ENCODE peak calls at places on chromosomes 16 and 17, in nine cellular contexts. G is colonic mucosa, P is H9, V is GM23248, J is fibroblast of lung, D is neural progenitor cell, K is IMR-90, X is PC-3, Y is K562. Z is an unnamed sample. For H3K9me3 and H3K27me3, the result is how much of the 10 kb centered on the place peaks cover.

GRCh38 chr17:46732754-46733398 is 85.6 kb downstream of the WNT3 start:
- DNase-seq in J (no peak), X (no peak), D (peak), G (no peak), P (peak), K (no peak), V (no peak), Y (no peak), Z (peak)

GRCh38 chr16:88461291-88462269 is 8.5 kb downstream of the ZFPM1 start:
- DNase-seq in G (no peak), J (peak), X (no peak), V (no peak), K (no peak), P (peak), Y (peak), D (peak), Z (peak)

GRCh38 chr17:56699186-56699895 is 105.8 kb downstream of the NOG start:
- DNase-seq in X (peak), J (peak), P (peak), V (peak), G (peak), Y (no peak), K (peak), D (peak), Z (peak)

GRCh38 chr17:57868775-57869598 is 19.1 kb upstream of the MRPS23 start:
- DNase-seq in P (peak), D (no peak), X (no peak), K (no peak), V (no peak), G (no peak), J (no peak), Y (no peak), Z (no peak)

GRCh38 chr17:19937522-19937921 is 40.1 kb downstream of the AKAP10 start:
- DNase-seq in Y (no peak), V (no peak), X (peak), K (peak), D (no peak), J (no peak), G (no peak), P (no peak), Z (no peak)

GRCh38 chr17:19002805-19003542 is 1.6 kb downstream of the FAM83G start:
- DNase-seq in Y (no peak), G (no peak), X (no peak), D (peak), P (no peak), K (peak), J (peak), V (peak), Z (no peak)

GRCh38 chr17:45950888-45951287 is 48.2 kb upstream of the STH start:
- DNase-seq in P (no peak), X (no peak), V (no peak), J (no peak), D (no peak), K (no peak), Y (no peak), G (no peak), Z (no peak)

GRCh38 chr16:77812856-77813523 is 24.6 kb downstream of the VAT1L start:
- DNase-seq in X (no peak), Y (no peak), P (no peak), V (peak), K (peak), D (no peak), J (peak), G (no peak), Z (no peak)

GRCh38 chr16:49786926-49787557 is 68.9 kb downstream of the ZNF423 start:
- DNase-seq in P (no peak), K (no peak), Y (no peak), X (no peak), J (no peak), D (no peak), G (no peak), V (no peak), Z (no peak)

GRCh38 chr16:75647138-75647491 is 350 bp downstream of the KARS1 start:
- DNase-seq in Y (no peak), X (no peak), J (no peak), K (no peak), P (no peak), G (no peak), V (no peak), D (no peak), Z (no peak)

GRCh38 chr17:27567563-27567859 is 63.5 kb upstream of the LGALS9 start:
- DNase-seq in J (no peak), K (no peak), V (no peak), P (no peak), Y (no peak), X (no peak), G (no peak), D (no peak), Z (no peak)

GRCh38 chr16:13510425-13511151 is 409.4 kb upstream of the ERCC4 start:
- DNase-seq in V (no peak), G (no peak), P (no peak), D (peak), K (no peak), Y (peak), J (no peak), X (peak), Z (no peak)

GRCh38 chr17:16212793-16213192 is 2.5 kb downstream of the NCOR1 start:
- DNase-seq in P (no peak), J (no peak), Y (no peak), D (no peak), G (peak), X (no peak), V (no peak), K (no peak), Z (no peak)

GRCh38 chr16:74691093-74691855 is 9.4 kb downstream of the MLKL start:
- DNase-seq in K (peak), G (no peak), Y (no peak), V (peak), J (no peak), X (no peak), D (no peak), P (no peak), Z (no peak)

GRCh38 chr17:50560931-50561750 is 626 bp downstream of the CACNA1G start:
- DNase-seq in P (peak), D (peak), Y (peak), K (no peak), J (no peak), G (no peak), X (no peak), V (peak), Z (peak)

GRCh38 chr16:12874135-12874534 is 27.3 kb upstream of the SHISA9 start:
- DNase-seq in Y (no peak), V (peak), D (no peak), G (no peak), X (peak), J (peak), K (peak), P (no peak), Z (no peak)

GRCh38 chr16:57532251-57532625 is 4.1 kb downstream of the CCDC102A start:
- DNase-seq in Y (no peak), G (no peak), K (no peak), D (no peak), V (no peak), J (no peak), P (no peak), X (no peak), Z (no peak)

GRCh38 chr17:15955793-15956541 is 11.0 kb downstream of the ADORA2B start:
- DNase-seq in V (no peak), J (no peak), D (peak), G (no peak), K (no peak), Y (peak), P (no peak), X (no peak), Z (peak)

GRCh38 chr16:27676807-27677206 is 126.9 kb downstream of the KATNIP start:
- DNase-seq in K (peak), X (peak), P (no peak), D (no peak), Y (no peak), V (peak), J (peak), G (no peak), Z (no peak)

GRCh38 chr16:88541109-88541508 is 29.1 kb upstream of the ZC3H18 start:
- DNase-seq in J (no peak), V (no peak), Y (no peak), G (no peak), X (no peak), P (no peak), K (no peak), D (no peak), Z (peak)

GRCh38 chr17:56754523-56755208 is 79.1 kb downstream of the C17orf67 start:
- DNase-seq in P (no peak), G (no peak), J (peak), Y (no peak), K (peak), D (peak), V (peak), X (peak), Z (peak)

GRCh38 chr16:28925386-28926228 is 569 bp upstream of the RABEP2 start:
- DNase-seq in D (peak), Y (peak), G (peak), P (no peak), J (peak), V (peak), X (peak), K (peak), Z (no peak)

GRCh38 chr16:58022601-58023371 is 2.8 kb upstream of the MMP15 start:
- DNase-seq in G (peak), Y (no peak), P (no peak), J (peak), X (peak), K (peak), V (peak), D (no peak), Z (no peak)

GRCh38 chr17:69870091-69870530 is 204.9 kb upstream of the KCNJ16 start:
- DNase-seq in D (peak), P (no peak), Y (no peak), X (peak), V (peak), G (no peak), K (peak), J (peak), Z (peak)

GRCh38 chr17:65022751-65023421 is 33.7 kb downstream of the GNA13 start:
- DNase-seq in G (no peak), K (peak), X (peak), Y (no peak), J (peak), D (no peak), P (no peak), V (peak), Z (no peak)

GRCh38 chr16:30351001-30351441 is 4.1 kb downstream of the CD2BP2 start:
- DNase-seq in J (no peak), Y (no peak), G (no peak), P (no peak), K (no peak), X (no peak), V (no peak), D (no peak), Z (no peak)
- H3K9me3 ChIP-seq in J (under half), Y (under half), G (under half), P (under half), K (under half), X (under half), V (under half), D (under half), Z (under half)

DNA sequence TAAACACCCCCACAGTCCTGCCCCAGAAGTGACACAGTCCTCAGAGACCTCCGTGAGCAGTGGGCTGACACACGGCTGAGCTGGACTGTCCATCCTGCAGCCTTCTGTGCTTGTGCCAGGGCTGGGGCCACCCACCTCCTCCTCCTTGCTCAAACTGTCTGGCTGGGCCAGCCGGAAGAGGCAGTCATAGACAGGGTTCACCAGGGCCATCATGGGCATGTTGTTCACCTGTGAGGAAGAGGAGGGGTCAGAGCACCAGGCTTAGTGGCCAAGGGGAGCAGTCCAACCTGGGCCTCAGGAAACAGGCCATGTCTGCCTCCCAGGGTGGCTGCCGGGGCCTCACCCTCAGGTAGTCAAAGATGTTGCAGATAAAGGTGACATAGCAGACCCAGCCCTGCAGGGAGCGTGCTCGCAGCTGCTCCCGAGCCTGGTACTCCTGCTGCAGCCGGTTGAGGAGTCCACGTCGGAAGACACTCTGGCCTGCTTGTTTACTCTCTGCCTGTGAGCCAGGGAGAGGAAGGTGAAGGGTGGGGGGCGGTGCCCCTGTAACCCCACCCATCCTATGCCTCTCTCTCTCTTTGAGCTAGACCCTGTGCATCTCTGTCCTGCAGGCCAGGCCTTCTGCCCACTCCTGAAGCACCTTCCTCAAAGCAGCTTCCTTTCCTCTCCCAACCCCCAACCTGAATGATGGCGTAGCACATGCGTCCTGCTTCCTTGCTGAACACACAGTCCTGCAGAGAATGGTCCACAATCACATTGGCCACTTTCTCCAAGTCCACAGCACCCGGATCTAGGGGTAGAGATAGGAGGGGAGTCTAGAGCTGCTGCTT is 3.4 kb downstream of the MIF4GD start:
- DNase-seq in X (peak), J (no peak), P (peak), K (no peak), G (peak), D (peak), V (no peak), Y (peak), Z (peak)
- H3K9ac ChIP-seq in X (no peak), J (no peak), P (peak), K (no peak), G (peak), D (no peak), V (no peak), Y (peak), Z (no peak)

DNA sequence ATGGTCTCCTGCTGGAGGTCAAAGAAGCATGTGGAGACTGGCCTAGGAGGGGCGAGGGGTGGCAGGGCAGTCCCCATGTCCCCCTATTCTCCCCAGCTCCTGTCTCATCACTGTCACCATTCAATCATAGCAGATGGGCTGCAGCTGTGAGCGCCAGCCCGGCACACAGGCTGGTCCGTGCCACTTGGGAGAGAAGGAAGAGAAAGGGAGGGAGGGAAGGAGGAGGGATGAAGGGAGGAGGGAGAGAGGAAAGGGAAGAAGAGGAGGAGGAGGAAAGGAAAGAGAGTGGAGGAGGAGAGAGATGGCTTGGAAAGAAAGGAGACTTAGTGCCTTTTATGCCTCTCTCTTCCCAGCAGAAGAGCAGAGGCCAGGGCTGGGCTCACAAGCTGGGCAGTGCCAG is 12.4 kb downstream of the NEUROD2 start:
- DNase-seq in V (no peak), J (no peak), P (no peak), G (no peak), X (no peak), D (no peak), K (no peak), Y (no peak), Z (no peak)
- H3K27me3 ChIP-seq in V (half or more), J (under half), P (half or more), G (half or more), X (under half), D (half or more), K (half or more), Y (under half), Z (half or more)

GRCh38 chr16:66706506-66706880 is 9.9 kb upstream of the CMTM4 start:
- DNase-seq in V (no peak), J (no peak), X (no peak), Y (no peak), P (no peak), K (no peak), D (no peak), G (peak), Z (peak)
- H3K9me3 ChIP-seq in V (under half), J (under half), X (under half), Y (under half), P (under half), K (under half), D (under half), G (under half), Z (under half)

GRCh38 chr17:77867976-77868713 is 90.4 kb upstream of the TNRC6C start:
- DNase-seq in G (no peak), V (no peak), Y (no peak), P (no peak), K (no peak), D (no peak), X (no peak), J (no peak), Z (no peak)

GRCh38 chr17:77869665-77870132 is 88.8 kb upstream of the TNRC6C start:
- DNase-seq in P (no peak), X (no peak), J (no peak), Y (no peak), G (no peak), K (no peak), D (no peak), V (no peak), Z (no peak)

GRCh38 chr17:77872199-77872598 is 86.3 kb upstream of the TNRC6C start:
- DNase-seq in V (no peak), D (no peak), K (no peak), J (no peak), Y (no peak), P (no peak), G (no peak), X (no peak), Z (no peak)

GRCh38 chr17:77867308-77867781 is 91.2 kb upstream of the TNRC6C start:
- DNase-seq in K (no peak), Y (no peak), X (no peak), D (no peak), J (no peak), P (no peak), V (no peak), G (no peak), Z (peak)

DNA sequence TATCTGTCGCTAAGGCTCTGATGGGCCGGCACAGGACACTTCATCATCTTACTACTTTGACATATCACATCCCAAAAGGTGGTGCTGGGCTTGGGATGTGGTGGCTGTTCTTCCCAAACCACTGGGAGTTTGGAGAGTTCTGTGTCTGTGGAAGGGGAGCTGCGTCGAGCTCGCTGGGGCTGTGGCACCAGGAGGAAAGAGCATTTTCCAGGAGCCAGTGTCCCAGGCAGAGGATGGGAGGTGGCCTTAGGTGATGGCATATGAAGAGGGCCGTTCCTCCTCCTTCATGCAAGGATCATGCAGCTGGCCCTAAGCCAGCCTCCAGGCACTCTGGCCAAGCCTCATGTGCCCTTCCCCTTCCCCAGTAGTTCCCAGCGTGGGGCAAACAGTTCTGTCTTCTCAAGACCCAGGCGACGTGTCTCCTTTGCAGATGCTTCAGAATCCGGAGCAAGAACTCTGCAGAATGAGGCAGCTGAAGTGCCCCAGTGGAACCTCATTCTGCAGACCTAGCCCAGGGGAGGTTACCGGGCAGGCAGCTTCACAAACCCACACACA is 89.4 kb upstream of the TNRC6C start:
- DNase-seq in G (no peak), K (no peak), Y (no peak), V (no peak), D (no peak), P (no peak), X (no peak), J (no peak), Z (no peak)
- H3K9ac ChIP-seq in G (no peak), K (no peak), Y (no peak), V (no peak), D (no peak), P (no peak), X (no peak), J (no peak), Z (no peak)

GRCh38 chr17:9181640-9182039 is 160.3 kb downstream of the NTN1 start:
- DNase-seq in D (no peak), P (no peak), J (no peak), K (no peak), G (no peak), Y (no peak), V (no peak), X (no peak), Z (no peak)

GRCh38 chr17:9177212-9177611 is 155.9 kb downstream of the NTN1 start:
- DNase-seq in K (no peak), Y (no peak), P (no peak), D (no peak), V (no peak), J (no peak), G (no peak), X (no peak), Z (peak)

GRCh38 chr17:9179602-9180001 is 158.3 kb downstream of the NTN1 start:
- DNase-seq in X (no peak), D (no peak), J (no peak), V (no peak), G (no peak), K (no peak), P (peak), Y (no peak), Z (peak)

GRCh38 chr17:9175700-9176467 is 154.6 kb downstream of the NTN1 start:
- DNase-seq in P (no peak), J (peak), V (no peak), K (no peak), G (no peak), Y (no peak), D (no peak), X (no peak), Z (peak)

GRCh38 chr17:9178319-9178718 is 157.0 kb downstream of the NTN1 start:
- DNase-seq in K (no peak), X (no peak), G (no peak), V (no peak), P (no peak), Y (no peak), D (no peak), J (no peak), Z (no peak)
- H3K27me3 ChIP-seq in K (under half), X (under half), G (under half), V (under half), P (under half), Y (under half), D (under half), J (under half), Z (under half)

GRCh38 chr17:5097101-5097834 is 14.4 kb downstream of the ZNF232 start:
- DNase-seq in D (peak), V (no peak), K (no peak), X (no peak), J (no peak), G (peak), Y (no peak), P (peak), Z (peak)
- H3K9me3 ChIP-seq in D (under half), V (under half), K (half or more), X (under half), J (under half), G (under half), Y (under half), P (under half), Z (under half)

GRCh38 chr17:2070241-2071023 is 15.5 kb downstream of the HIC1 start:
- DNase-seq in K (no peak), X (no peak), P (peak), D (no peak), Y (no peak), G (no peak), J (no peak), V (no peak), Z (peak)
- H3K9ac ChIP-seq in K (peak), X (no peak), P (no peak), D (no peak), Y (no peak), G (peak), J (no peak), V (no peak), Z (no peak)